ENCODE peak calls at places on chromosomes 16 and 17, in seven cellular contexts. O, D, Z, Q, S, I and V are unnamed samples.

GRCh38 chr16:4972938-4973587 is 14.9 kb downstream of the SEC14L5 start:
- DNase-seq in O (no peak), D (no peak), Z (no peak), Q (no peak), S (no peak), I (no peak), V (no peak)

GRCh38 chr16:79598341-79599181 is 2.0 kb downstream of the MAF start:
- DNase-seq in O (no peak), D (no peak), Z (peak), Q (peak), S (peak), I (peak), V (peak)

GRCh38 chr16:50213939-50214519 is 52.3 kb upstream of the ADCY7 start:
- DNase-seq in O (no peak), D (no peak), Z (no peak), Q (peak), S (peak), I (peak), V (peak)

GRCh38 chr17:43645765-43646481 is 15.8 kb downstream of the MEOX1 start:
- DNase-seq in O (no peak), D (no peak), Z (peak), Q (no peak), S (no peak), I (peak), V (no peak)

GRCh38 chr16:29804455-29805231 is 1.7 kb upstream of the MAZ start:
- DNase-seq in O (no peak), D (no peak), Z (peak), Q (no peak), S (no peak), I (peak), V (no peak)

GRCh38 chr17:8611135-8611534 is 19.4 kb downstream of the MYH10 start:
- DNase-seq in O (no peak), D (no peak), Z (no peak), Q (no peak), S (no peak), I (peak), V (no peak)

GRCh38 chr17:29836643-29837042 is 93.4 kb downstream of the SSH2 start:
- DNase-seq in O (no peak), D (no peak), Z (no peak), Q (no peak), S (no peak), I (peak), V (no peak)

GRCh38 chr17:65485388-65486299 is 75.8 kb downstream of the AXIN2 start:
- DNase-seq in O (no peak), D (no peak), Z (no peak), Q (no peak), S (no peak), I (no peak), V (no peak)

GRCh38 chr17:57767561-57767960 is 22.5 kb upstream of the CCDC182 start:
- DNase-seq in O (no peak), D (no peak), Z (no peak), Q (no peak), S (no peak), I (no peak), V (no peak)

GRCh38 chr16:24610421-24610765 is 71.0 kb downstream of the RBBP6 start:
- DNase-seq in O (no peak), D (no peak), Z (no peak), Q (no peak), S (no peak), I (peak), V (no peak)